ENCODE peak calls at places on chromosomes 1 and 21, in six cellular contexts. One of them, this sample, is unnamed.

GRCh38 chr1:245409341-245410195 is 254.8 kb downstream of the KIF26B start:
- DNase-seq in adrenal gland: peak; percentile 66
- DNase-seq in MM.1S: no peak
- DNase-seq in ovary: no peak
- DNase-seq in IMR-90: no peak
- DNase-seq in psoas muscle: no peak
- DNase-seq in this sample: no peak

GRCh38 chr1:37448691-37449417 is 25.5 kb upstream of the ZC3H12A start:
- DNase-seq in ovary: no peak
- DNase-seq in adrenal gland: no peak
- DNase-seq in psoas muscle: no peak
- DNase-seq in IMR-90: peak; percentile 8
- DNase-seq in MM.1S: no peak
- DNase-seq in this sample: peak; percentile 91

GRCh38 chr1:63662846-63663245 is 69.6 kb downstream of the PGM1 start:
- DNase-seq in adrenal gland: no peak
- DNase-seq in IMR-90: peak; percentile 64
- DNase-seq in ovary: no peak
- DNase-seq in psoas muscle: no peak
- DNase-seq in MM.1S: no peak
- DNase-seq in this sample: peak; percentile 92

GRCh38 chr1:217333939-217334338 is 297.0 kb downstream of the GPATCH2 start:
- DNase-seq in ovary: no peak
- DNase-seq in MM.1S: peak; percentile 29
- DNase-seq in IMR-90: peak; percentile 9
- DNase-seq in psoas muscle: no peak
- DNase-seq in adrenal gland: peak; percentile 9
- DNase-seq in this sample: peak; percentile 30

GRCh38 chr1:163085904-163086268 is 16.7 kb downstream of the RGS4 start:
- DNase-seq in adrenal gland: no peak
- DNase-seq in ovary: no peak
- DNase-seq in IMR-90: peak; percentile 59
- DNase-seq in psoas muscle: no peak
- DNase-seq in MM.1S: no peak
- DNase-seq in this sample: no peak

GRCh38 chr1:42861014-42861399 is 14.6 kb downstream of the ZNF691 start:
- DNase-seq in adrenal gland: no peak
- DNase-seq in ovary: no peak
- DNase-seq in IMR-90: no peak
- DNase-seq in MM.1S: no peak
- DNase-seq in psoas muscle: no peak
- DNase-seq in this sample: no peak

GRCh38 chr1:44421374-44422028 is 16.4 kb downstream of the RNF220 start:
- DNase-seq in MM.1S: no peak
- DNase-seq in IMR-90: no peak
- DNase-seq in adrenal gland: no peak
- DNase-seq in psoas muscle: no peak
- DNase-seq in ovary: no peak
- DNase-seq in this sample: no peak

GRCh38 chr1:222844108-222844779 is 29.4 kb downstream of the DISP1 start:
- DNase-seq in MM.1S: no peak
- DNase-seq in psoas muscle: no peak
- DNase-seq in IMR-90: no peak
- DNase-seq in ovary: no peak
- DNase-seq in adrenal gland: no peak
- DNase-seq in this sample: no peak

GRCh38 chr1:247552231-247552630 is 3.3 kb downstream of the GCSAML start:
- DNase-seq in adrenal gland: no peak
- DNase-seq in MM.1S: no peak
- DNase-seq in psoas muscle: no peak
- DNase-seq in IMR-90: no peak
- DNase-seq in ovary: no peak
- DNase-seq in this sample: no peak

GRCh38 chr1:109923946-109924275 is 13.3 kb downstream of the CSF1 start:
- DNase-seq in ovary: no peak
- DNase-seq in IMR-90: no peak
- DNase-seq in psoas muscle: no peak
- DNase-seq in adrenal gland: no peak
- DNase-seq in MM.1S: no peak
- DNase-seq in this sample: no peak

GRCh38 chr1:192363177-192363576 is 46.4 kb downstream of the RGS21 start:
- DNase-seq in psoas muscle: no peak
- DNase-seq in adrenal gland: no peak
- DNase-seq in MM.1S: no peak
- DNase-seq in ovary: no peak
- DNase-seq in IMR-90: no peak
- DNase-seq in this sample: no peak

DNA sequence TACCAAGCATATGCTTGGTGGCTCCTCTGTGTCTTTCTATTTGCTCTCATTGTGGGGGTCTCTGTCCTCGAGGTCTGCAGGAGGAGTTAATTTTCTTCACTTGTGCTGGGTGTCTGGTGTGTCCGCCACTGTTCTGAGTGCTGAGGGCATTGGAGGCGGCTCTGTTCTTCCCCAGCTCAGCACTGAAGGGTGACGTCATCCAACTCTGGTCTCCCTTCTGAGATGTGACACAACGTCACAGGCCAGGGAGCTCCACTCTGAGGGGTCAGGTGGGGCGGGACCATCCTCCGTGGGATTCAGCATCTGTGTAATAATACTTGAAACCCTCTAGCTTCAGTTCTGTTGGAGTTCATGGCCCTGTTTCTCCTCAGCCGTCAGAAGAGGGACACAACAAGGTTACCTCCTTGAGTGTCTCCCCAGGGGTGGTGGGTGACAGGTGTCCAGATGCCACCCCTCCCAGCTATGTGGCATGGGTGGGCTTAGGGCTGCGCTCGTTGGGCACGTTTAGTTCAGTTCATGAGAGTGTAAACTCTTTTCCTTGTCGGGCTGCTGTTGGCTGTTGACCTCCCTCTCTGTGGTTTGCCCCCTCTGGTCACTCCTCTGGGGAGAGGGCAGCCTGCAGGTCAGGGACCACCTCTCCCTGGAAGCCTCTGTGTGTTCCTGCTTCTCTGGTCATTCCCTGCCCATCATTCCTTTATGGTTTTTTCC is 3.1 kb downstream of the IBA57 start:
- DNase-seq in MM.1S: no peak
- DNase-seq in IMR-90: no peak
- DNase-seq in ovary: no peak
- DNase-seq in adrenal gland: no peak
- DNase-seq in psoas muscle: peak; percentile 24
- DNase-seq in this sample: no peak
- TF ChIP-seq CTCF in MM.1S: no peak
- TF ChIP-seq CTCF in IMR-90: no peak
- TF ChIP-seq CTCF in ovary: no peak
- TF ChIP-seq CTCF in adrenal gland: no peak
- TF ChIP-seq CTCF in psoas muscle: no peak
- TF ChIP-seq CTCF in this sample: no peak

DNA sequence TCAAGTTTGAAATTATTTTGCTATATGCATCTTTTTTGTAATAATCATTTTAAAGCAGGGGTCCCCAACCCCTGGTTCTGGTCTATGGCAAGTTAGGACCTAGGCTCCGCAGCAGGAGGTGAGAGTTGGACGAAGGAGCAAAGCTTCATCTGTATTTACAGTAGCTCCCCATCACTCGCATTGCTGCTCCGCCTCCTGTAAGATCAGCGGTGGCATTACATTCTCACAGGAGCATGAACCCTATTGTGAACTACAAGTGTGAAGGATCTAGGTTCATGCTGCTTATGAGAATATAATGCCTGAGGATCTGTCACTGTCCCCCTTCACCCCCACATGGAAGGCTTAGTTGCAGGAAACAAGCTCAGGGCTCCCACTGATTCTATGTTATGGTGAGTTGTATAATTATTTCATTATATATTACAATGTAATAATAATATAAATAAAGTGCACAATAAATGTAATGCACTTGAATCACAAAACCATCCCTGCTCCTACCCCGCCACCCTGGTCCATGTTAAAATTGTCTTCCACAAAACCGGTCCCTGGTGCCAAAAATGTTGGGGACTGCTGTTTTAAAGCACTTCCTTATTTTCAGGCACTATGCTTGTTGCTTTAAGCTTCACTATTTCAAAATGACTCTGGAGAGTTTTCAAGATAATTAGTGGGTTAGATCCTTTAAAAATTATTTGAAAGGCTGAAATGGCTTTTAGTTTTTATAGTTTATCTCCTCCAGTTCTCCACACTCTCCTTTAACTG is 74.8 kb downstream of the PLA2G4A start:
- DNase-seq in MM.1S: no peak
- DNase-seq in psoas muscle: no peak
- DNase-seq in ovary: no peak
- DNase-seq in IMR-90: no peak
- DNase-seq in adrenal gland: no peak
- DNase-seq in this sample: no peak
- H3K27ac ChIP-seq in MM.1S: no peak overlapping the region
- H3K27ac ChIP-seq in psoas muscle: no peak overlapping the region
- H3K27ac ChIP-seq in ovary: no peak overlapping the region
- H3K27ac ChIP-seq in IMR-90: no peak overlapping the region
- H3K27ac ChIP-seq in adrenal gland: no peak overlapping the region
- H3K27ac ChIP-seq in this sample: no peak overlapping the region

GRCh38 chr1:18203645-18204044 is 96.0 kb downstream of the IGSF21 start:
- DNase-seq in IMR-90: no peak
- DNase-seq in psoas muscle: no peak
- DNase-seq in adrenal gland: no peak
- DNase-seq in MM.1S: peak; percentile 7
- DNase-seq in ovary: no peak
- DNase-seq in this sample: no peak
- H3K27me3 ChIP-seq in IMR-90: no peaks in the 10 kb centered on the region
- H3K27me3 ChIP-seq in psoas muscle: peaks cover 28% of the 10 kb centered on the region
- H3K27me3 ChIP-seq in adrenal gland: peaks cover 5% of the 10 kb centered on the region
- H3K27me3 ChIP-seq in MM.1S: peaks cover 94% of the 10 kb centered on the region
- H3K27me3 ChIP-seq in ovary: no peaks in the 10 kb centered on the region
- H3K27me3 ChIP-seq in this sample: no peaks in the 10 kb centered on the region

GRCh38 chr1:30715216-30715615 is 8.2 kb downstream of the MATN1 start:
- DNase-seq in ovary: no peak
- DNase-seq in adrenal gland: no peak
- DNase-seq in psoas muscle: peak; percentile 30
- DNase-seq in IMR-90: no peak
- DNase-seq in MM.1S: no peak
- DNase-seq in this sample: no peak
- TF ChIP-seq CTCF in ovary: no peak
- TF ChIP-seq CTCF in adrenal gland: peak; percentile 8
- TF ChIP-seq CTCF in psoas muscle: peak; percentile 34
- TF ChIP-seq CTCF in IMR-90: peak; percentile 30
- TF ChIP-seq CTCF in MM.1S: peak; percentile 61
- TF ChIP-seq CTCF in this sample: peak; percentile 56

GRCh38 chr21:32380940-32381339 is 11.9 kb downstream of the URB1 start:
- DNase-seq in MM.1S: no peak
- DNase-seq in psoas muscle: no peak
- DNase-seq in adrenal gland: no peak
- DNase-seq in IMR-90: no peak
- DNase-seq in ovary: peak; percentile 54
- DNase-seq in this sample: no peak
- H3K27ac ChIP-seq in MM.1S: no peak overlapping the region
- H3K27ac ChIP-seq in psoas muscle: no peak overlapping the region
- H3K27ac ChIP-seq in adrenal gland: no peak overlapping the region
- H3K27ac ChIP-seq in IMR-90: no peak overlapping the region
- H3K27ac ChIP-seq in ovary: peak overlapping the region; percentile 42
- H3K27ac ChIP-seq in this sample: no peak overlapping the region

GRCh38 chr1:118978914-118979701 is 9.0 kb downstream of the TBX15 start:
- DNase-seq in MM.1S: no peak
- DNase-seq in adrenal gland: no peak
- DNase-seq in psoas muscle: no peak
- DNase-seq in ovary: no peak
- DNase-seq in IMR-90: no peak
- DNase-seq in this sample: no peak
- H3K27me3 ChIP-seq in MM.1S: no peaks in the 10 kb centered on the region
- H3K27me3 ChIP-seq in adrenal gland: peaks cover 64% of the 10 kb centered on the region
- H3K27me3 ChIP-seq in psoas muscle: no peaks in the 10 kb centered on the region
- H3K27me3 ChIP-seq in ovary: peaks cover 5% of the 10 kb centered on the region
- H3K27me3 ChIP-seq in IMR-90: peaks cover 74% of the 10 kb centered on the region
- H3K27me3 ChIP-seq in this sample: peaks cover 100% of the 10 kb centered on the region